ENCODE peak calls at places on chromosomes 12 and 14, in ten cellular contexts. A, Z, Y, H, W, Q, F, E, D and U are unnamed samples.

GRCh38 chr12:64680235-64680634 is 69.9 kb downstream of the RASSF3 start:
- DNase-seq in A (no peak), Z (no peak), Y (peak), H (no peak), W (no peak), Q (no peak), F (no peak), E (no peak), D (no peak), U (no peak)

GRCh38 chr12:108734200-108734906 is 3.0 kb upstream of the CORO1C start:
- DNase-seq in A (no peak), Z (no peak), Y (peak), H (no peak), W (peak), Q (peak), F (peak), E (no peak), D (no peak), U (no peak)

GRCh38 chr12:131785763-131786330 is 42.3 kb upstream of the MMP17 start:
- DNase-seq in A (no peak), Z (no peak), Y (no peak), H (no peak), W (no peak), Q (peak), F (no peak), E (no peak), D (no peak), U (no peak)

GRCh38 chr14:67618617-67619063 is 1.1 kb upstream of the ARG2 start:
- DNase-seq in A (peak), Z (no peak), Y (peak), H (peak), W (no peak), Q (peak), F (peak), E (peak), D (peak), U (no peak)

GRCh38 chr12:21276826-21277225 is 57.9 kb downstream of the SLCO1A2 start:
- DNase-seq in A (no peak), Z (no peak), Y (peak), H (no peak), W (no peak), Q (no peak), F (no peak), E (no peak), D (no peak), U (no peak)

GRCh38 chr14:59098377-59098776 is 90.1 kb upstream of the DAAM1 start:
- DNase-seq in A (no peak), Z (no peak), Y (peak), H (no peak), W (peak), Q (peak), F (peak), E (no peak), D (no peak), U (no peak)

GRCh38 chr12:111246477-111247011 is 122.4 kb downstream of the PHETA1 start:
- DNase-seq in A (no peak), Z (no peak), Y (no peak), H (no peak), W (no peak), Q (no peak), F (no peak), E (no peak), D (no peak), U (no peak)

GRCh38 chr12:16012086-16012485 is 101.0 kb downstream of the DERA start:
- DNase-seq in A (peak), Z (no peak), Y (no peak), H (peak), W (no peak), Q (peak), F (peak), E (no peak), D (no peak), U (no peak)

GRCh38 chr12:42516573-42516972 is 73.0 kb downstream of the PRICKLE1 start:
- DNase-seq in A (no peak), Z (no peak), Y (no peak), H (no peak), W (no peak), Q (no peak), F (no peak), E (no peak), D (no peak), U (no peak)

GRCh38 chr12:93426406-93426805 is 15.3 kb downstream of the UBE2N start:
- DNase-seq in A (no peak), Z (no peak), Y (no peak), H (no peak), W (no peak), Q (no peak), F (no peak), E (no peak), D (no peak), U (no peak)

GRCh38 chr14:55389330-55389729 is 22.3 kb downstream of the ATG14 start:
- DNase-seq in A (no peak), Z (no peak), Y (no peak), H (no peak), W (no peak), Q (peak), F (peak), E (no peak), D (no peak), U (no peak)

GRCh38 chr14:97840159-97840558 is 1043.0 kb downstream of the VRK1 start:
- DNase-seq in A (no peak), Z (no peak), Y (no peak), H (no peak), W (no peak), Q (no peak), F (no peak), E (no peak), D (no peak), U (no peak)
- TF ChIP-seq CTCF in A (no peak), Z (no peak), Y (no peak), H (no peak), W (no peak), Q (no peak), F (no peak), E (no peak), D (no peak), U (no peak)

GRCh38 chr14:100321473-100322137 is 1.5 kb upstream of the SLC25A47 start:
- DNase-seq in A (no peak), Z (no peak), Y (no peak), H (no peak), W (no peak), Q (no peak), F (no peak), E (no peak), D (no peak), U (no peak)

GRCh38 chr14:100317389-100317788 is 5.8 kb upstream of the SLC25A47 start:
- DNase-seq in A (no peak), Z (no peak), Y (no peak), H (no peak), W (no peak), Q (no peak), F (no peak), E (no peak), D (no peak), U (no peak)

GRCh38 chr14:100320157-100320856 is 2.8 kb upstream of the SLC25A47 start:
- DNase-seq in A (no peak), Z (no peak), Y (peak), H (no peak), W (no peak), Q (no peak), F (no peak), E (no peak), D (no peak), U (no peak)

GRCh38 chr14:100314724-100315123 is 8.4 kb upstream of the SLC25A47 start:
- DNase-seq in A (no peak), Z (no peak), Y (no peak), H (no peak), W (no peak), Q (no peak), F (no peak), E (no peak), D (no peak), U (no peak)

DNA sequence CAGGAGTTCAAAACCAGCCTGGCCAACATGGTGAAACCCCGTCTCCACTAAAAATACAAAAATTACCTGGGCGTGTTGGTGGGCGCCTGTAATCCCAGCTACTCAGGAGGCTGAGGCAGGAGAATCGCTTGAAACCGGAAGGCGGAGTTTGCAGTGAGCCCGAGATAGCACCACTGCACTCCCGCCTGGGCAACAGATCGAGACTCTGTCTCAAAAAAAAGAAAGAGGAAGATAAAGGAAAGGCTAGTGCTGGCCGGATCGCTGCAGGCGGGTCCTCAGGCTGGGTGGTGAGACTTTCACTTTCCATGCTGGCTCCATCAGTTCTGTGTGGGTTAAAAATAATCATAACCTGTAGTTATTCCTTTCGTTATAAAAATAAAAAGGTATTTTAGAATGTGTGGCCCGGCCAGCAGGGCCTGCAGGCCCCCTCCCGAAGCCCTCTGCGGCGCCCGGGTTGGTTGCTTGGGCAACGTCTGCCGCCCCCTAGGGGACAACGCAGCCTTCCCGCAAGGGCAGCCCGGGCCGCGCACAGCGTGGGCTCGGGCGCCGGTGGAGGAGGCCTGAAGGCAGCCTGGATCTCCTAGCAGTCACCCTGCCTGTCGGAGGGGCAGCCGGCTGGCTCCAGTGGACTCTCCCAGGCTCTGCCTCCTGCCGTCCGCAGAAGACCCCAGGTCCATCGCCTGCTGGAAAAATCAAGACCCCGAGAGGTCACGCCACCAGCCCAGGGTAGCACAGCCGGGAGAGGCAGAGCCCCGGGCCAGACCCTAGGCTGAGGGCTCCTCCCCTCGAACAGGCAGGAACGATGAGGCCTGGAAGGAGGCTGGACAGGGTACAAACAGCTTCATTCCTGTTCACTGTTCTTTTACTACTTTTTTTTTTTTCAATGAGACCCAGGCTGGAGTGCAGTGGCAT is 5.0 kb upstream of the SLC25A47 start:
- DNase-seq in A (peak), Z (peak), Y (no peak), H (peak), W (no peak), Q (peak), F (no peak), E (no peak), D (peak), U (peak)
- TF ChIP-seq CTCF in A (peak), Z (peak), Y (peak), H (peak), W (peak), Q (peak), F (peak), E (peak), D (peak), U (peak)

GRCh38 chr14:104800600-104801283 is at the start of gene ZBTB42:
- DNase-seq in A (no peak), Z (peak), Y (peak), H (peak), W (no peak), Q (peak), F (no peak), E (peak), D (peak), U (peak)
- TF ChIP-seq CTCF in A (no peak), Z (no peak), Y (no peak), H (no peak), W (peak), Q (no peak), F (no peak), E (no peak), D (no peak), U (no peak)

GRCh38 chr14:23380197-23381016 is 3.6 kb downstream of the CMTM5 start:
- DNase-seq in A (no peak), Z (no peak), Y (no peak), H (no peak), W (no peak), Q (no peak), F (no peak), E (no peak), D (no peak), U (no peak)
- TF ChIP-seq CTCF in A (no peak), Z (no peak), Y (no peak), H (no peak), W (peak), Q (no peak), F (no peak), E (no peak), D (no peak), U (no peak)

GRCh38 chr14:22276913-22277816 is 311.9 kb downstream of the DAD1 start:
- DNase-seq in A (no peak), Z (no peak), Y (peak), H (no peak), W (no peak), Q (peak), F (no peak), E (no peak), D (peak), U (no peak)
- TF ChIP-seq CTCF in A (peak), Z (peak), Y (peak), H (peak), W (peak), Q (peak), F (peak), E (peak), D (peak), U (peak)

GRCh38 chr12:79298511-79298910 is 392.3 kb downstream of the PAWR start:
- DNase-seq in A (no peak), Z (no peak), Y (peak), H (no peak), W (no peak), Q (no peak), F (no peak), E (no peak), D (no peak), U (no peak)
- TF ChIP-seq CTCF in A (no peak), Z (no peak), Y (no peak), H (no peak), W (no peak), Q (no peak), F (no peak), E (no peak), D (no peak), U (no peak)

GRCh38 chr14:104371031-104371430 is 208.5 kb upstream of the C14orf180 start:
- DNase-seq in A (no peak), Z (peak), Y (no peak), H (no peak), W (peak), Q (no peak), F (no peak), E (no peak), D (no peak), U (no peak)

GRCh38 chr14:104369208-104369607 is 210.4 kb upstream of the C14orf180 start:
- DNase-seq in A (no peak), Z (no peak), Y (no peak), H (no peak), W (peak), Q (no peak), F (no peak), E (no peak), D (no peak), U (no peak)

GRCh38 chr14:104371917-104372316 is 207.6 kb upstream of the C14orf180 start:
- DNase-seq in A (no peak), Z (no peak), Y (no peak), H (no peak), W (peak), Q (no peak), F (no peak), E (no peak), D (no peak), U (no peak)

GRCh38 chr14:104368751-104369100 is 210.8 kb upstream of the C14orf180 start:
- DNase-seq in A (no peak), Z (peak), Y (no peak), H (no peak), W (peak), Q (no peak), F (no peak), E (no peak), D (no peak), U (no peak)

GRCh38 chr14:104370256-104370870 is 209.2 kb upstream of the C14orf180 start:
- DNase-seq in A (no peak), Z (peak), Y (peak), H (no peak), W (peak), Q (no peak), F (no peak), E (no peak), D (peak), U (no peak)
- TF ChIP-seq CTCF in A (no peak), Z (peak), Y (no peak), H (no peak), W (peak), Q (no peak), F (no peak), E (peak), D (no peak), U (peak)